ENCODE peak calls at places on chromosomes 2 and 18, in four cellular contexts. Z is smooth muscle cell of the brain vasculature, O is HuH-7.5, X is aorta. H is an unnamed sample.

GRCh38 chr2:36516136-36516870 is 81.7 kb downstream of the FEZ2 start:
- DNase-seq in Z (no peak), X (no peak), O (no peak), H (no peak)

GRCh38 chr2:238465487-238466241 is 38.9 kb downstream of the ASB1 start:
- DNase-seq in X (no peak), O (no peak), Z (no peak), H (no peak)

GRCh38 chr2:14855751-14856150 is 223.2 kb downstream of the LRATD1 start:
- DNase-seq in X (no peak), Z (no peak), O (no peak), H (no peak)

GRCh38 chr2:113850687-113851086 is 39.2 kb upstream of the ACTR3 start:
- DNase-seq in O (no peak), X (no peak), Z (no peak), H (no peak)

GRCh38 chr2:28997237-28997846 is 16.2 kb downstream of the TOGARAM2 start:
- DNase-seq in O (no peak), Z (no peak), X (no peak), H (no peak)

GRCh38 chr18:13136689-13137040 is 81.9 kb upstream of the LDLRAD4 start:
- DNase-seq in Z (no peak), X (peak), O (peak), H (no peak)

GRCh38 chr2:202038471-202039277 is 5.0 kb downstream of the FZD7 start:
- DNase-seq in O (peak), Z (no peak), X (no peak), H (no peak)

GRCh38 chr18:11308499-11308898 is 159.1 kb upstream of the PIEZO2 start:
- DNase-seq in Z (no peak), O (no peak), X (no peak), H (no peak)

GRCh38 chr2:120405769-120406119 is 59.8 kb downstream of the INHBB start:
- DNase-seq in Z (no peak), O (no peak), X (no peak), H (no peak)

GRCh38 chr2:33340265-33340664 is 136.2 kb upstream of the RASGRP3 start:
- DNase-seq in O (no peak), Z (no peak), X (peak), H (no peak)

GRCh38 chr2:167471734-167472133 is 583.5 kb downstream of the XIRP2 start:
- DNase-seq in Z (no peak), X (no peak), O (no peak), H (no peak)

GRCh38 chr18:58221060-58221725 is 177.2 kb downstream of the NEDD4L start:
- DNase-seq in O (peak), Z (no peak), X (no peak), H (no peak)

GRCh38 chr2:54763636-54764291 is 40.3 kb downstream of the EML6 start:
- DNase-seq in X (no peak), Z (no peak), O (no peak), H (no peak)

GRCh38 chr18:42137671-42138375 is 182.8 kb downstream of the PIK3C3 start:
- DNase-seq in X (no peak), O (no peak), Z (no peak), H (no peak)

GRCh38 chr2:198137733-198138132 is 333.3 kb downstream of the PLCL1 start:
- DNase-seq in X (no peak), Z (no peak), O (no peak), H (no peak)

GRCh38 chr2:199460101-199460671 is 2.4 kb upstream of the SATB2 start:
- DNase-seq in X (no peak), O (no peak), Z (no peak), H (no peak)

GRCh38 chr2:223465793-223466192 is 136.4 kb downstream of the SCG2 start:
- DNase-seq in X (peak), Z (peak), O (no peak), H (no peak)

GRCh38 chr2:70304501-70304900 is 2.6 kb upstream of the FAM136A start:
- DNase-seq in O (no peak), Z (no peak), X (no peak), H (no peak)

GRCh38 chr2:240896871-240897692 is 1.1 kb upstream of the MAB21L4 start:
- DNase-seq in X (no peak), Z (no peak), O (peak), H (no peak)

GRCh38 chr2:25341031-25341727 is 546 bp downstream of the DNMT3A start:
- DNase-seq in O (peak), X (peak), Z (no peak), H (no peak)

GRCh38 chr2:175282300-175282699 is 100.8 kb upstream of the ATP5MC3 start:
- DNase-seq in X (no peak), Z (peak), O (peak), H (no peak)

GRCh38 chr2:65027611-65028244 is 28.5 kb upstream of the CEP68 start:
- DNase-seq in Z (no peak), X (no peak), O (no peak), H (no peak)

GRCh38 chr18:23194969-23195957 is 60.0 kb downstream of the CABLES1 start:
- DNase-seq in Z (no peak), O (no peak), X (no peak), H (no peak)

GRCh38 chr2:125858366-125858765 is 797.6 kb upstream of the GYPC start:
- DNase-seq in O (no peak), X (no peak), Z (no peak), H (no peak)

GRCh38 chr2:148130571-148130970 is 109.7 kb downstream of the MBD5 start:
- DNase-seq in X (no peak), O (peak), Z (no peak), H (no peak)

GRCh38 chr2:105179469-105180372 is 61.8 kb upstream of the GPR45 start:
- DNase-seq in X (no peak), O (peak), Z (peak), H (no peak)

GRCh38 chr2:203936535-203936934 is at the start of gene ICOS:
- DNase-seq in O (no peak), X (no peak), Z (no peak), H (no peak)

GRCh38 chr2:23293756-23294155 is 91.2 kb upstream of the KLHL29 start:
- DNase-seq in X (no peak), O (no peak), Z (no peak), H (no peak)

GRCh38 chr2:5690718-5691658 is 1.2 kb upstream of the SOX11 start:
- DNase-seq in X (no peak), Z (no peak), O (no peak), H (no peak)

GRCh38 chr2:196096982-196097745 is 28.5 kb upstream of the DNAH7 start:
- DNase-seq in Z (no peak), O (no peak), X (no peak), H (no peak)

GRCh38 chr18:3180325-3180724 is 39.4 kb downstream of the MYOM1 start:
- DNase-seq in Z (no peak), X (no peak), O (no peak), H (no peak)

GRCh38 chr18:50172367-50172766 is 22.6 kb downstream of the MYO5B start:
- DNase-seq in X (no peak), Z (no peak), O (no peak), H (no peak)

H was measured in chondrocyte.